ENCODE peak calls at places on chromosomes 1 and 21, in ten cellular contexts. J is psoas muscle, P is bronchial epithelial cell, H is brain microvascular endothelial cell, D is thoracic aorta, U is mucosa of descending colon, M is IMR-90, I is endodermal cell, E is kidney epithelial cell, R is pancreas. S is an unnamed sample. For H3K36me3, the result is how much of the 10 kb centered on the place peaks cover.

GRCh38 chr1:55506686-55507577 is 291.8 kb upstream of the USP24 start:
- DNase-seq in J (no peak), P (no peak), H (peak), D (no peak), U (no peak), M (peak), I (no peak), E (no peak), R (no peak), S (no peak)

GRCh38 chr21:29155118-29155932 is 24.9 kb downstream of the MAP3K7CL start:
- DNase-seq in J (peak), P (peak), H (peak), D (no peak), U (no peak), M (peak), I (peak), E (no peak), R (no peak), S (no peak)

GRCh38 chr21:36976882-36977651 is 10.6 kb upstream of the HLCS start:
- DNase-seq in J (no peak), P (peak), H (peak), D (no peak), U (no peak), M (peak), I (peak), E (no peak), R (no peak), S (peak)

GRCh38 chr1:65508051-65508450 is 87.6 kb downstream of the LEPR start:
- DNase-seq in J (no peak), P (no peak), H (no peak), D (no peak), U (no peak), M (no peak), I (no peak), E (no peak), R (no peak), S (no peak)

GRCh38 chr1:54407957-54408700 is 1.9 kb upstream of the SSBP3 start:
- DNase-seq in J (peak), P (peak), H (peak), D (no peak), U (no peak), M (peak), I (peak), E (peak), R (no peak), S (no peak)

GRCh38 chr1:228836954-228837481 is 101.7 kb downstream of the RHOU start:
- DNase-seq in J (no peak), P (no peak), H (no peak), D (no peak), U (no peak), M (no peak), I (no peak), E (no peak), R (no peak), S (no peak)

GRCh38 chr1:156643266-156644092 is 1.6 kb downstream of the BCAN start:
- DNase-seq in J (no peak), P (no peak), H (no peak), D (no peak), U (no peak), M (no peak), I (no peak), E (no peak), R (no peak), S (no peak)

GRCh38 chr1:77322061-77322900 is 40.5 kb downstream of the AK5 start:
- DNase-seq in J (no peak), P (peak), H (peak), D (no peak), U (no peak), M (peak), I (peak), E (peak), R (no peak), S (no peak)

GRCh38 chr1:231699769-231700168 is 73.2 kb downstream of the DISC1 start:
- DNase-seq in J (no peak), P (no peak), H (peak), D (no peak), U (no peak), M (peak), I (no peak), E (no peak), R (no peak), S (no peak)

GRCh38 chr21:25717491-25718139 is 17.1 kb downstream of the ATP5PF start:
- DNase-seq in J (no peak), P (peak), H (peak), D (no peak), U (no peak), M (peak), I (no peak), E (no peak), R (no peak), S (no peak)

GRCh38 chr1:16011936-16012589 is 5.8 kb downstream of the HSPB7 start:
- DNase-seq in J (peak), P (no peak), H (no peak), D (no peak), U (no peak), M (no peak), I (no peak), E (no peak), R (no peak), S (no peak)

GRCh38 chr1:87330201-87330953 is 1.7 kb downstream of the LMO4 start:
- DNase-seq in J (no peak), P (peak), H (no peak), D (no peak), U (peak), M (peak), I (peak), E (no peak), R (no peak), S (no peak)

GRCh38 chr1:51115714-51116404 is 13.8 kb downstream of the C1orf185 start:
- DNase-seq in J (no peak), P (no peak), H (no peak), D (no peak), U (no peak), M (no peak), I (no peak), E (no peak), R (no peak), S (no peak)

GRCh38 chr1:154730251-154730650 is 122.3 kb upstream of the ADAR start:
- DNase-seq in J (no peak), P (peak), H (peak), D (no peak), U (no peak), M (peak), I (no peak), E (peak), R (no peak), S (no peak)

GRCh38 chr21:44013380-44014088 is 1.4 kb downstream of the TRAPPC10 start:
- DNase-seq in J (no peak), P (no peak), H (no peak), D (no peak), U (no peak), M (peak), I (no peak), E (no peak), R (no peak), S (no peak)

GRCh38 chr1:19220991-19221390 is 10.9 kb upstream of the UBR4 start:
- DNase-seq in J (no peak), P (no peak), H (no peak), D (no peak), U (no peak), M (peak), I (no peak), E (no peak), R (no peak), S (no peak)

GRCh38 chr1:12615916-12616708 is 1.9 kb downstream of the DHRS3 start:
- DNase-seq in J (peak), P (peak), H (no peak), D (peak), U (peak), M (peak), I (peak), E (no peak), R (peak), S (no peak)

GRCh38 chr1:227774721-227775665 is 39.8 kb downstream of the SNAP47 start:
- DNase-seq in J (peak), P (no peak), H (peak), D (no peak), U (peak), M (no peak), I (peak), E (no peak), R (peak), S (no peak)

GRCh38 chr1:33086384-33086850 is 5.5 kb downstream of the AZIN2 start:
- DNase-seq in J (peak), P (peak), H (peak), D (no peak), U (peak), M (peak), I (peak), E (peak), R (peak), S (peak)

GRCh38 chr1:19356266-19356665 is 44.1 kb downstream of the SLC66A1 start:
- DNase-seq in J (no peak), P (no peak), H (no peak), D (no peak), U (no peak), M (no peak), I (no peak), E (no peak), R (no peak), S (no peak)

GRCh38 chr1:19066874-19067186 is 110.4 kb upstream of the IFFO2 start:
- DNase-seq in J (no peak), P (no peak), H (no peak), D (no peak), U (peak), M (no peak), I (no peak), E (no peak), R (peak), S (no peak)

GRCh38 chr1:65103807-65104206 is 44.2 kb upstream of the AK4 start:
- DNase-seq in J (no peak), P (no peak), H (no peak), D (no peak), U (no peak), M (no peak), I (no peak), E (no peak), R (no peak), S (no peak)

GRCh38 chr1:8651236-8651890 is 166.1 kb downstream of the RERE start:
- DNase-seq in J (no peak), P (no peak), H (no peak), D (no peak), U (no peak), M (no peak), I (no peak), E (no peak), R (no peak), S (no peak)

GRCh38 chr1:227890451-227891222 is 57.1 kb downstream of the WNT9A start:
- DNase-seq in J (no peak), P (no peak), H (no peak), D (no peak), U (peak), M (no peak), I (peak), E (no peak), R (no peak), S (no peak)

GRCh38 chr1:209302777-209303642 is 280.5 kb upstream of the CAMK1G start:
- DNase-seq in J (no peak), P (peak), H (no peak), D (no peak), U (no peak), M (no peak), I (no peak), E (no peak), R (no peak), S (no peak)

GRCh38 chr1:6040859-6041415 is 4.8 kb upstream of the KCNAB2 start:
- DNase-seq in J (no peak), P (no peak), H (no peak), D (no peak), U (no peak), M (no peak), I (no peak), E (no peak), R (no peak), S (no peak)

GRCh38 chr1:97893844-97894243 is 27.0 kb downstream of the DPYD start:
- DNase-seq in J (no peak), P (peak), H (no peak), D (no peak), U (no peak), M (peak), I (no peak), E (no peak), R (no peak), S (no peak)

GRCh38 chr1:183580281-183580682 is 10.0 kb downstream of the NCF2 start:
- DNase-seq in J (no peak), P (peak), H (no peak), D (no peak), U (no peak), M (no peak), I (peak), E (no peak), R (no peak), S (no peak)
- TF ChIP-seq CTCF in J (no peak), P (peak), H (no peak), D (no peak), U (no peak), M (no peak), I (peak), E (peak), R (no peak), S (peak)

DNA sequence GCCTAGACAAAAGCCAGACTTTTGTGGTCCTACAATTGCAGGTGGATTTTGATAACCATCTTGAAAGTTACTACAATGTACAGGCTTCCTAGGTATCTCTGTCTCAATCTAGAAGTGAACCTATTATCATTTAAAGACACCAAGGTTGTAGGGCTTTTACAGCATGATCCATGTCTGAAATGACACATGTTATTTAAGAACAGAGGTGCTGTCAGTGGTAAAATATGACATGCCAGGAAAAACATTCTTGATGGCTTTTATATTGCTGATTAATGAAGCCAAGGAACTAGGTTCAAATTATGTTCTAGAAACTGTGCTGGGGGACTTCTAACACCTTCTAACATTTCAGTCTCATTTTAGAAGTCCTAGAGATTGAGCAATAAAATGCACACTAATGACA is 253.1 kb downstream of the SDCCAG8 start:
- DNase-seq in J (no peak), P (no peak), H (no peak), D (no peak), U (no peak), M (no peak), I (no peak), E (no peak), R (no peak), S (no peak)
- H3K4me3 ChIP-seq in J (no peak), P (no peak), H (no peak), D (no peak), U (no peak), M (no peak), I (no peak), E (no peak), R (no peak), S (no peak)

DNA sequence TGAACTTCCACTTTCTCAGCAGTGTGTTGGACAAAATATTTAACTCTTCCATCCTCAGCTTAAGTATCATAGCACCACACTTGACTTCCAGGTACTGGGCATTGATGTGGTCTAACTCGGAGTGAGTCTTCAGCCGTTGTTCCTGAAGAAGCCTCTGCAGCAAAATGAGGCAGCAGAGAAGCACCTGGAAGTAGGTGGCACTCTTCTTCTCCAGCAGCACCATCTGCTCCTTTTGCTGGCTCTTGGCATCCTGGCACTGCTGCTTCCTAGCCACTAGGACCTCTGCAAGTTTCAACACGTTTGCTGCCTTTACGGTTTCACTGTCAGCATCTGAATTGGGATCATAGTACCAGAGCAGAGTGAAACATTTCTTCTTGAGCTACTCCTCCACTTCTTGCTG is 162.5 kb upstream of the GORAB start:
- DNase-seq in J (no peak), P (no peak), H (no peak), D (no peak), U (no peak), M (no peak), I (no peak), E (no peak), R (no peak), S (no peak)
- H3K36me3 ChIP-seq in J (under half), P (under half), H (under half), D (under half), U (under half), M (under half), I (under half), E (under half), R (under half), S (under half)

GRCh38 chr1:153513023-153513422 is 22.8 kb downstream of the S100A6 start:
- DNase-seq in J (no peak), P (no peak), H (no peak), D (no peak), U (peak), M (no peak), I (no peak), E (no peak), R (no peak), S (no peak)
- TF ChIP-seq CTCF in J (no peak), P (peak), H (no peak), D (no peak), U (no peak), M (no peak), I (no peak), E (no peak), R (no peak), S (no peak)

DNA sequence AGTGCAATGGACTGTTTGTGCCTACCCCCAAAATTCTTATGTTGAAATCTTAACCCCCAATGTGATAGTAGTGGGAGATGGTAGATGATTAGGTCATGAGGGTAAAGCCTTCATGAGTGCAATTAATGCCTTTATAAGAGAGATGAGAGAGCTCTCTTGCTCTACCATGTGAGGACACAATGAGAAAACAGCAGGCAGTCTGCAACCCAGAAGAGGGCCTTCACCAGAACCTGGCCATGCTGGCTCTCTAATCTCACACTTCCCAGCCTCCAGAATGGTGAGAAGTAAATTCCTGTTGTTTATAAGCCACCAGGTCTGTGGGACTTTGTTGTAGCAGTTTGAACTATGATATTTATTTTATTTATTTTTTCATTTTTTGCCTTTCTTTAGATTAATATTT is 21.0 kb downstream of the RYR2 start:
- DNase-seq in J (no peak), P (no peak), H (no peak), D (no peak), U (no peak), M (no peak), I (peak), E (no peak), R (no peak), S (no peak)
- H3K4me3 ChIP-seq in J (no peak), P (no peak), H (no peak), D (no peak), U (no peak), M (no peak), I (no peak), E (no peak), R (no peak), S (no peak)

GRCh38 chr1:36297062-36297461 is 9.1 kb upstream of the SH3D21 start:
- DNase-seq in J (no peak), P (peak), H (no peak), D (no peak), U (no peak), M (no peak), I (no peak), E (no peak), R (no peak), S (no peak)
- H3K36me3 ChIP-seq in J (under half), P (under half), H (half or more), D (half or more), U (under half), M (half or more), I (half or more), E (under half), R (under half), S (under half)

DNA sequence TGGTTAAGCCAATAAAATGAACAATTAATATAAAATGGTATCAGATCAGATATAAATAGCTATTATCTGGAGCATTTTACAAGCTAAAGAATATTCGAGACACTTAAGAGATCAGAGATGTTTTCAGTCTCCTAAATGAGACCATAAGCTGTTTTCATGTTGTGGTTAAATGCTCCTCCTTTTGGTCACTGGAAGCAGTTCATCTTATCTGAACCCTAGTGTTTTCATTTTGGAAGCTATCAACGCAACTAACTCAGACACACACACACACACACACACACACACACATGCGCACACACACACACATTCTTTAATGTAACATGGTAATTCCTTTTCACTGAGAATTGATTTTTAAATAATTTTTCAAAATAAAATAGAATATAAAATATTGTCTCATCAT is 10.0 kb upstream of the LRRC8C start:
- DNase-seq in J (no peak), P (peak), H (no peak), D (no peak), U (no peak), M (peak), I (no peak), E (no peak), R (no peak), S (no peak)
- TF ChIP-seq CTCF in J (no peak), P (peak), H (peak), D (no peak), U (no peak), M (peak), I (peak), E (peak), R (no peak), S (no peak)

DNA sequence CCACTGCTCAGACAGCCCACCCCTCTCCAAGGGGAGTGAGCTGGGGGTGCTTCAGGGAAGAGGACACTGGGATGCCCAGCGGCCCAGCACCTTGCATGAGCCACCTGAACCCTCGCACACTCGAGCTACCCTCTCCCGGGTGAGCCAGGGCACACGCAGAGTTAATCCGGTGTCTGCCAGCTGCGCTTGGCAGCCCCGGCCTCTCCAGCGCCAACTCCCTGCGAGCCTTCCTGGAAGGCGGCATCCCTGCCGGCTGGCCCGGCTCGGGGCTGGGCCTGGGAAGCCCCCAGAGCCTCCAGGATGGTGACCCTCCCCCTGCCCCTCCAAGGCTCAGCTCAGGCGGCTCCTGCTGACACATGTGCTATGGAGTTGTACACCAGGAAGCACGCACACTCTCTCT is 48.7 kb downstream of the RAP1GAP start:
- DNase-seq in J (no peak), P (no peak), H (no peak), D (no peak), U (no peak), M (no peak), I (no peak), E (no peak), R (peak), S (no peak)
- H3K4me3 ChIP-seq in J (no peak), P (no peak), H (no peak), D (no peak), U (no peak), M (no peak), I (no peak), E (peak), R (peak), S (no peak)